ENCODE peak calls at places on chromosome 22, in nine cellular contexts. A, H, V, O, C, S, E, Q and G are unnamed samples.

GRCh38 chr22:27804683-27805297 is 3.2 kb upstream of the MN1 start:
- DNase-seq in A (peak; percentile 64), H (peak; percentile 83), V (peak; percentile 89), O (peak; percentile 83), C (peak; percentile 81), S (no peak), E (peak; percentile 59), Q (peak; percentile 70), G (no peak)

GRCh38 chr22:19795617-19796008 is 35.0 kb downstream of the TBX1 start:
- DNase-seq in A (no peak), H (no peak), V (peak; percentile 79), O (peak; percentile 28), C (peak; percentile 57), S (no peak), E (no peak), Q (no peak), G (no peak)

GRCh38 chr22:26548984-26549383 is 36.7 kb upstream of the TFIP11 start:
- DNase-seq in A (no peak), H (no peak), V (no peak), O (no peak), C (no peak), S (peak; percentile 60), E (no peak), Q (no peak), G (peak; percentile 91)

GRCh38 chr22:27431896-27432295 is 369.7 kb downstream of the MN1 start:
- DNase-seq in A (no peak), H (no peak), V (peak; percentile 47), O (no peak), C (no peak), S (no peak), E (no peak), Q (no peak), G (no peak)

GRCh38 chr22:23383491-23384450 is 196.3 kb downstream of the IGLL1 start:
- DNase-seq in A (no peak), H (peak; percentile 79), V (peak; percentile 13), O (peak; percentile 77), C (peak; percentile 48), S (no peak), E (no peak), Q (no peak), G (no peak)

GRCh38 chr22:26798433-26799065 is 141.2 kb downstream of the MIAT start:
- DNase-seq in A (peak; percentile 44), H (no peak), V (no peak), O (no peak), C (no peak), S (no peak), E (no peak), Q (no peak), G (no peak)

GRCh38 chr22:19798825-19799224 is 38.2 kb downstream of the TBX1 start:
- DNase-seq in A (no peak), H (no peak), V (no peak), O (peak; percentile 63), C (peak; percentile 62), S (no peak), E (peak; percentile 18), Q (no peak), G (no peak)

GRCh38 chr22:20580611-20581502 is 73.4 kb downstream of the MED15 start:
- DNase-seq in A (no peak), H (no peak), V (no peak), O (no peak), C (no peak), S (no peak), E (no peak), Q (no peak), G (no peak)

GRCh38 chr22:38251355-38251720 is 21.5 kb downstream of the TMEM184B start:
- DNase-seq in A (no peak), H (no peak), V (no peak), O (no peak), C (no peak), S (no peak), E (no peak), Q (no peak), G (no peak)

GRCh38 chr22:10781571-10782403 is 4746.2 kb upstream of the OR11H1 start:
- DNase-seq in A (no peak), H (no peak), V (no peak), O (no peak), C (no peak), S (no peak), E (no peak), Q (no peak), G (no peak)

GRCh38 chr22:17914474-17914873 is 109.9 kb downstream of the MICAL3 start:
- DNase-seq in A (no peak), H (no peak), V (no peak), O (no peak), C (no peak), S (no peak), E (no peak), Q (no peak), G (no peak)

GRCh38 chr22:31681625-31682345 is 19.8 kb upstream of the PISD start:
- DNase-seq in A (no peak), H (peak; percentile 63), V (peak; percentile 72), O (no peak), C (no peak), S (no peak), E (no peak), Q (no peak), G (no peak)

GRCh38 chr22:50608996-50609395 is 8.4 kb downstream of the MAPK8IP2 start:
- DNase-seq in A (no peak), H (no peak), V (no peak), O (no peak), C (no peak), S (no peak), E (no peak), Q (no peak), G (no peak)

GRCh38 chr22:40504285-40505249 is 132.0 kb downstream of the MRTFA start:
- DNase-seq in A (no peak), H (no peak), V (no peak), O (no peak), C (no peak), S (no peak), E (no peak), Q (no peak), G (no peak)

GRCh38 chr22:22818202-22818538 is 69.4 kb upstream of the IGLL5 start:
- DNase-seq in A (no peak), H (no peak), V (no peak), O (no peak), C (no peak), S (no peak), E (no peak), Q (no peak), G (no peak)

GRCh38 chr22:47213571-47214230 is 451.3 kb downstream of the TBC1D22A start:
- DNase-seq in A (peak; percentile 38), H (peak; percentile 58), V (peak; percentile 54), O (no peak), C (peak; percentile 32), S (no peak), E (no peak), Q (no peak), G (no peak)

GRCh38 chr22:32520612-32521011 is 46.0 kb downstream of the FBXO7 start:
- DNase-seq in A (no peak), H (no peak), V (no peak), O (no peak), C (no peak), S (no peak), E (no peak), Q (no peak), G (no peak)

GRCh38 chr22:28341001-28341400 is 338.6 kb downstream of the TTC28 start:
- DNase-seq in A (no peak), H (no peak), V (peak; percentile 65), O (no peak), C (no peak), S (no peak), E (no peak), Q (no peak), G (peak; percentile 58)

DNA sequence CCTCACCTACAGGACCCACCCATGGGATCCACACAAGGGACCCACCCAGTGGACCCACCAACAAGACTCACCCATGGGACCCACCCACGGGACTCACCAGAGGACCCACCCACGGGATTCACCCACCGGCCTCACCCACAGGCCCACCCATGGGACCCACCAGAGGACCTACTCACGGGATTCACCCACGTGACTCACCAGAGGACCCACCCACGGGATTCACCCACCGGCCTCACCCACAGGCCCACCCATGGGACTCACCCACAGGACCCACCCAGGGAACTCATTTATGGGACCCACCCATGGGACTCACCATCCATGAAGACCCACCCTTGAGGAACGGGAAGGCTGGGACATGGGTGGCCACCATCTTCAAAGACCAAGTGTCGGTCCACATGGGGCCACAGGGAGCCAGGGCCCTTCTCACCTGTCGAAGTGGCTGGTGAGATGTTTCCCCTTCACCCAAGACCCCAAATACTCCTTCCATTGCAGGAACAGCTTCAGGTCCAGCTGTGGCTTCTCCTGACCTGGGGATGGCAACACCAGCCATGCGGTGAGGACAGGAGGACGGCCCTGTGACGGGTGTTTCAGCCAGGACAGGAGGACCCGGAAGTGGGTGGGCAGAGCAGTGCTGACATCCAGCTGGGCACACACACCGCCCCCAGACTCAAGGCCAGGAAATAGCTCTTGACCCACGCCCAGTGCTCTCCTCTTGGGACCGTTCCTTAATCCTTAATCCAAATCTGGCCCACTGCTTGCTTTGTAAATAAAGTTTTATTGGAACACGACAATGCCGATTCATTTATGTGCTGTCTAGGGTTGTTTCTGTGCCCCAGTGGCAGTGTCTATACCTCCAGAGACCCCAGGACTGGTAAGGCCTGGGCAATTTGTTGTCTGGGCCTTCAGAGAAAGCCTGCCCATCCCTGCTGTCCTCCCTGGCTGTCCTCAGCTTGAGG is 1005.1 kb downstream of the BRD1 start:
- DNase-seq in A (no peak), H (no peak), V (no peak), O (no peak), C (no peak), S (no peak), E (no peak), Q (no peak), G (no peak)
- H3K4me1 ChIP-seq in A (no peaks in the 10 kb centered on the region), H (no peaks in the 10 kb centered on the region), V (no peaks in the 10 kb centered on the region), O (no peaks in the 10 kb centered on the region), C (no peaks in the 10 kb centered on the region), S (no peaks in the 10 kb centered on the region), E (no peaks in the 10 kb centered on the region), Q (no peaks in the 10 kb centered on the region), G (no peaks in the 10 kb centered on the region)

GRCh38 chr22:41912338-41913039 is 2.4 kb downstream of the SHISA8 start:
- DNase-seq in A (no peak), H (no peak), V (no peak), O (no peak), C (no peak), S (no peak), E (no peak), Q (no peak), G (no peak)
- H3K4me1 ChIP-seq in A (peaks cover 9% of the 10 kb centered on the region), H (peaks cover 5% of the 10 kb centered on the region), V (peaks cover 5% of the 10 kb centered on the region), O (peaks cover 12% of the 10 kb centered on the region), C (peaks cover 12% of the 10 kb centered on the region), S (peaks cover 10% of the 10 kb centered on the region), E (no peaks in the 10 kb centered on the region), Q (peaks cover 22% of the 10 kb centered on the region), G (no peaks in the 10 kb centered on the region)

DNA sequence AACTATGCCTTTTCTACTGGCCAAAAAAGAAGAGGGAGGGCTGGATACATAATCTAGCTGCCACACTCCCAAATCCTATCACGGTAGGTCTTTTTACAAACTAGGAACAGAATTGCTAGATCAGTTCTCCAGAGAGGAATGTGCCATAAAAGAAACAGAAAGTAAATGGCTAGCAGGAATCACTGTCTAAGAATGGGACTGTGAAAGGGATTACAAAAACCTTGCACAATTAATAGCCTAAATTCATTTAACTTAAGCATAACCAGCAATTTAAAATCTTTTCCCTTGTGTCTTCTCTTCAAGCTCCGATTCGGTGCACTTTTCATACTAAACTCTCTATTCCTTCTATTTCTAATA is 35.1 kb downstream of the APOL5 start:
- DNase-seq in A (no peak), H (no peak), V (peak; percentile 21), O (no peak), C (no peak), S (no peak), E (no peak), Q (no peak), G (no peak)
- H3K4me1 ChIP-seq in A (no peaks in the 10 kb centered on the region), H (no peaks in the 10 kb centered on the region), V (peaks cover 5% of the 10 kb centered on the region), O (peaks cover 2% of the 10 kb centered on the region), C (peaks cover 14% of the 10 kb centered on the region), S (no peaks in the 10 kb centered on the region), E (no peaks in the 10 kb centered on the region), Q (peaks cover 29% of the 10 kb centered on the region), G (peaks cover 3% of the 10 kb centered on the region)

GRCh38 chr22:42297778-42298177 is 27.3 kb upstream of the TCF20 start:
- DNase-seq in A (no peak), H (no peak), V (no peak), O (no peak), C (no peak), S (no peak), E (no peak), Q (no peak), G (no peak)
- H3K4me1 ChIP-seq in A (peaks cover 21% of the 10 kb centered on the region), H (peaks cover 13% of the 10 kb centered on the region), V (no peaks in the 10 kb centered on the region), O (peaks cover 8% of the 10 kb centered on the region), C (no peaks in the 10 kb centered on the region), S (no peaks in the 10 kb centered on the region), E (no peaks in the 10 kb centered on the region), Q (peaks cover 8% of the 10 kb centered on the region), G (peaks cover 7% of the 10 kb centered on the region)